ENCODE peak calls at places on chromosome 9, in four cellular contexts. A, R, Z and M are unnamed samples.

GRCh38 chr9:72459308-72459707 is 62.1 kb upstream of the TMC1 start:
- DNase-seq in R (no peak), A (no peak), Z (no peak), M (no peak)

GRCh38 chr9:91360551-91361293 is 996 bp downstream of the AUH start:
- DNase-seq in A (no peak), R (no peak), Z (no peak), M (no peak)

GRCh38 chr9:91126761-91127420 is 234.8 kb downstream of the AUH start:
- DNase-seq in A (no peak), R (peak), Z (no peak), M (no peak)

GRCh38 chr9:88684046-88684445 is 149.1 kb downstream of the NXNL2 start:
- DNase-seq in A (no peak), R (no peak), Z (no peak), M (no peak)

GRCh38 chr9:77647659-77648457 is at the start of gene GNA14:
- DNase-seq in Z (no peak), A (no peak), R (no peak), M (no peak)

GRCh38 chr9:91197232-91198181 is 164.2 kb downstream of the AUH start:
- DNase-seq in Z (peak), R (peak), A (no peak), M (no peak)

GRCh38 chr9:38380872-38381534 is 11.5 kb upstream of the ALDH1B1 start:
- DNase-seq in Z (no peak), A (peak), R (no peak), M (no peak)

GRCh38 chr9:4086119-4087088 is 213.5 kb downstream of the GLIS3 start:
- DNase-seq in R (peak), Z (no peak), A (no peak), M (no peak)

GRCh38 chr9:68720656-68721313 is 15.7 kb downstream of the PIP5K1B start:
- DNase-seq in R (no peak), Z (no peak), A (no peak), M (no peak)

GRCh38 chr9:21455320-21455719 is 15.1 kb downstream of the IFNA1 start:
- DNase-seq in Z (no peak), A (no peak), R (peak), M (no peak)
- TF ChIP-seq CTCF in Z (peak), A (peak), R (peak), M (peak)

GRCh38 chr9:5869315-5870019 is 21.2 kb upstream of the MLANA start:
- DNase-seq in A (no peak), Z (no peak), R (no peak), M (no peak)
- TF ChIP-seq CTCF in A (peak), Z (no peak), R (peak), M (peak)

DNA sequence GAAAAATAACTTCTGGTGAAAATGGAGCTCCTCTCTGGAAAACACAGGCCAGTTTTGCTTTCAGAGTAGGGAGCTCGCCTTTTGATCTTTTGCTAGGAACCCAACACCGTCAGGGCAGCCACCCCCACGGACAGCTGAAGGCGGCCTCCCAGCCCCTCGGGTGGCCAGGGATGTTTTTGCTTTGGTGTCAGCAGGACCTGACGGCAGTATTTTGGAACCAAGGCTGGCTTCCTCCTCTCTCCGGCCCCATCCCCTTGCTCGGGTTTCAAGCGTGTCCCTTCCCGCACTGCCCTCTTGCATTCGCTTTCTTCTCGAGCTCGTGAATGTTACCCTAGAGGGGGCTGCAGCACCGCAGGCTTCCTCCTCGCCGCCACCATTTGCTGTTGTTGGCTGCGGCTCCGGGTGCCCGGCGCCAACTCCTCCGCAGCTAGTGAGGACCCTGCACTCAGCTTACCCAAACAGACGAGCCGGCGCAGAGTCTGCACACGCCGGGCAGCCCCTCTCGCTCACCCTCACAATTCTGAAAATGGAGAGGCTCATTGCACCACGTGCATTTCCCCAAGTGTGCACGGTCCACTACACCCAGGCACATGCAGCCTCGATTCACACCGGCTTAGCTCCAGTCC is 35.5 kb upstream of the ADAMTSL1 start:
- DNase-seq in A (peak), R (peak), Z (peak), M (peak)
- TF ChIP-seq CTCF in A (peak), R (peak), Z (peak), M (no peak)

GRCh38 chr9:130860458-130861316 is 25.6 kb downstream of the ABL1 start:
- DNase-seq in A (no peak), Z (peak), R (peak), M (no peak)
- TF ChIP-seq CTCF in A (no peak), Z (peak), R (peak), M (no peak)